ENCODE peak calls at places on chromosomes 2 and 18, in five cellular contexts. One of them, this sample, is unnamed.

GRCh38 chr18:79681484-79682387 is 2.1 kb downstream of the CTDP1 start:
- DNase-seq in dorsolateral prefrontal cortex: no peak
- DNase-seq in SK-N-SH: no peak
- DNase-seq in cardiac muscle cell: no peak
- DNase-seq in body of pancreas: peak; percentile 31
- DNase-seq in this sample: no peak

GRCh38 chr2:151927501-151928221 is 99.4 kb upstream of the ARL5A start:
- DNase-seq in dorsolateral prefrontal cortex: no peak
- DNase-seq in SK-N-SH: no peak
- DNase-seq in cardiac muscle cell: no peak
- DNase-seq in body of pancreas: no peak
- DNase-seq in this sample: no peak

GRCh38 chr2:230828272-230828961 is 36.3 kb upstream of the ITM2C start:
- DNase-seq in dorsolateral prefrontal cortex: no peak
- DNase-seq in SK-N-SH: no peak
- DNase-seq in cardiac muscle cell: no peak
- DNase-seq in body of pancreas: no peak
- DNase-seq in this sample: no peak

GRCh38 chr18:57627488-57627887 is 5.9 kb upstream of the NARS1 start:
- DNase-seq in dorsolateral prefrontal cortex: no peak
- DNase-seq in SK-N-SH: no peak
- DNase-seq in cardiac muscle cell: no peak
- DNase-seq in body of pancreas: no peak
- DNase-seq in this sample: no peak

GRCh38 chr18:24600076-24600654 is 139.7 kb downstream of the HRH4 start:
- DNase-seq in dorsolateral prefrontal cortex: no peak
- DNase-seq in SK-N-SH: peak; percentile 56
- DNase-seq in cardiac muscle cell: peak; percentile 80
- DNase-seq in body of pancreas: peak; percentile 32
- DNase-seq in this sample: peak; percentile 76

GRCh38 chr18:50729326-50729725 is 90.5 kb downstream of the MRO start:
- DNase-seq in dorsolateral prefrontal cortex: no peak
- DNase-seq in SK-N-SH: no peak
- DNase-seq in cardiac muscle cell: no peak
- DNase-seq in body of pancreas: no peak
- DNase-seq in this sample: no peak

GRCh38 chr2:105252271-105252670 is 10.7 kb downstream of the GPR45 start:
- DNase-seq in dorsolateral prefrontal cortex: no peak
- DNase-seq in SK-N-SH: no peak
- DNase-seq in cardiac muscle cell: no peak
- DNase-seq in body of pancreas: no peak
- DNase-seq in this sample: no peak

GRCh38 chr2:76193098-76193497 is 482.4 kb upstream of the GCFC2 start:
- DNase-seq in dorsolateral prefrontal cortex: no peak
- DNase-seq in SK-N-SH: no peak
- DNase-seq in cardiac muscle cell: no peak
- DNase-seq in body of pancreas: no peak
- DNase-seq in this sample: no peak

GRCh38 chr2:168245074-168245825 is 2.1 kb downstream of the STK39 start:
- DNase-seq in dorsolateral prefrontal cortex: no peak
- DNase-seq in SK-N-SH: no peak
- DNase-seq in cardiac muscle cell: no peak
- DNase-seq in body of pancreas: no peak
- DNase-seq in this sample: no peak

GRCh38 chr2:189096769-189097447 is 82.7 kb downstream of the COL5A2 start:
- DNase-seq in dorsolateral prefrontal cortex: no peak
- DNase-seq in SK-N-SH: no peak
- DNase-seq in cardiac muscle cell: peak; percentile 19
- DNase-seq in body of pancreas: no peak
- DNase-seq in this sample: peak; percentile 82

GRCh38 chr2:43196773-43197567 is 29.4 kb downstream of the ZFP36L2 start:
- DNase-seq in dorsolateral prefrontal cortex: no peak
- DNase-seq in SK-N-SH: no peak
- DNase-seq in cardiac muscle cell: no peak
- DNase-seq in body of pancreas: no peak
- DNase-seq in this sample: no peak

GRCh38 chr2:234363647-234364294 is 133.1 kb downstream of the ARL4C start:
- DNase-seq in dorsolateral prefrontal cortex: no peak
- DNase-seq in SK-N-SH: no peak
- DNase-seq in cardiac muscle cell: peak; percentile 31
- DNase-seq in body of pancreas: no peak
- DNase-seq in this sample: no peak

GRCh38 chr18:22975508-22975907 is 42.4 kb downstream of the RBBP8 start:
- DNase-seq in dorsolateral prefrontal cortex: no peak
- DNase-seq in SK-N-SH: no peak
- DNase-seq in cardiac muscle cell: no peak
- DNase-seq in body of pancreas: no peak
- DNase-seq in this sample: no peak

GRCh38 chr2:114714316-114714715 is 271.9 kb downstream of the DPP10 start:
- DNase-seq in dorsolateral prefrontal cortex: no peak
- DNase-seq in SK-N-SH: no peak
- DNase-seq in cardiac muscle cell: no peak
- DNase-seq in body of pancreas: no peak
- DNase-seq in this sample: no peak

GRCh38 chr18:43563780-43564179 is 286.5 kb upstream of the SYT4 start:
- DNase-seq in dorsolateral prefrontal cortex: no peak
- DNase-seq in SK-N-SH: peak; percentile 40
- DNase-seq in cardiac muscle cell: peak; percentile 47
- DNase-seq in body of pancreas: peak; percentile 56
- DNase-seq in this sample: peak; percentile 42

GRCh38 chr2:74010087-74010541 is 25.4 kb downstream of the TET3 start:
- DNase-seq in dorsolateral prefrontal cortex: no peak
- DNase-seq in SK-N-SH: peak; percentile 59
- DNase-seq in cardiac muscle cell: no peak
- DNase-seq in body of pancreas: peak; percentile 67
- DNase-seq in this sample: no peak

GRCh38 chr2:165070089-165070488 is 114.8 kb upstream of the SLC38A11 start:
- DNase-seq in dorsolateral prefrontal cortex: no peak
- DNase-seq in SK-N-SH: no peak
- DNase-seq in cardiac muscle cell: peak; percentile 23
- DNase-seq in body of pancreas: no peak
- DNase-seq in this sample: no peak

GRCh38 chr2:41319437-41319836 is 728.4 kb upstream of the PKDCC start:
- DNase-seq in dorsolateral prefrontal cortex: no peak
- DNase-seq in SK-N-SH: no peak
- DNase-seq in cardiac muscle cell: no peak
- DNase-seq in body of pancreas: no peak
- DNase-seq in this sample: no peak

GRCh38 chr2:237456200-237456731 is 30.8 kb upstream of the MLPH start:
- DNase-seq in dorsolateral prefrontal cortex: no peak
- DNase-seq in SK-N-SH: no peak
- DNase-seq in cardiac muscle cell: no peak
- DNase-seq in body of pancreas: no peak
- DNase-seq in this sample: peak; percentile 77

GRCh38 chr2:2698182-2699116 is 367.4 kb upstream of the MYT1L start:
- DNase-seq in dorsolateral prefrontal cortex: no peak
- DNase-seq in SK-N-SH: peak; percentile 74
- DNase-seq in cardiac muscle cell: peak; percentile 41
- DNase-seq in body of pancreas: no peak
- DNase-seq in this sample: no peak

GRCh38 chr2:2621855-2622254 is 290.8 kb upstream of the MYT1L start:
- DNase-seq in dorsolateral prefrontal cortex: no peak
- DNase-seq in SK-N-SH: no peak
- DNase-seq in cardiac muscle cell: no peak
- DNase-seq in body of pancreas: no peak
- DNase-seq in this sample: no peak

GRCh38 chr18:21307578-21307977 is 65.5 kb downstream of the GREB1L start:
- DNase-seq in dorsolateral prefrontal cortex: no peak
- DNase-seq in SK-N-SH: no peak
- DNase-seq in cardiac muscle cell: no peak
- DNase-seq in body of pancreas: no peak
- DNase-seq in this sample: no peak

GRCh38 chr2:169172076-169172735 is 102.8 kb downstream of the DHRS9 start:
- DNase-seq in dorsolateral prefrontal cortex: no peak
- DNase-seq in SK-N-SH: no peak
- DNase-seq in cardiac muscle cell: no peak
- DNase-seq in body of pancreas: no peak
- DNase-seq in this sample: no peak

GRCh38 chr2:65576278-65576677 is 143.9 kb upstream of the SPRED2 start:
- DNase-seq in dorsolateral prefrontal cortex: no peak
- DNase-seq in SK-N-SH: no peak
- DNase-seq in cardiac muscle cell: no peak
- DNase-seq in body of pancreas: no peak
- DNase-seq in this sample: no peak

GRCh38 chr2:377414-377813 is 89.5 kb upstream of the ALKAL2 start:
- DNase-seq in dorsolateral prefrontal cortex: no peak
- DNase-seq in SK-N-SH: no peak
- DNase-seq in cardiac muscle cell: no peak
- DNase-seq in body of pancreas: no peak
- DNase-seq in this sample: no peak

GRCh38 chr2:184644685-184645084 is 46.4 kb downstream of the ZNF804A start:
- DNase-seq in dorsolateral prefrontal cortex: no peak
- DNase-seq in SK-N-SH: peak; percentile 2
- DNase-seq in cardiac muscle cell: no peak
- DNase-seq in body of pancreas: no peak
- DNase-seq in this sample: peak; percentile 14

GRCh38 chr18:812123-812672 is at the start of gene YES1:
- DNase-seq in dorsolateral prefrontal cortex: no peak
- DNase-seq in SK-N-SH: peak; percentile 89
- DNase-seq in cardiac muscle cell: peak; percentile 92
- DNase-seq in body of pancreas: peak; percentile 82
- DNase-seq in this sample: peak; percentile 58

GRCh38 chr2:232038251-232038897 is 76.9 kb downstream of the DIS3L2 start:
- DNase-seq in dorsolateral prefrontal cortex: no peak
- DNase-seq in SK-N-SH: no peak
- DNase-seq in cardiac muscle cell: no peak
- DNase-seq in body of pancreas: no peak
- DNase-seq in this sample: no peak

GRCh38 chr2:223967981-223968380 is 10.7 kb downstream of the MRPL44 start:
- DNase-seq in dorsolateral prefrontal cortex: no peak
- DNase-seq in SK-N-SH: no peak
- DNase-seq in cardiac muscle cell: no peak
- DNase-seq in body of pancreas: no peak
- DNase-seq in this sample: peak; percentile 84

GRCh38 chr2:171394164-171394725 is 39.5 kb downstream of the METTL8 start:
- DNase-seq in dorsolateral prefrontal cortex: no peak
- DNase-seq in SK-N-SH: no peak
- DNase-seq in cardiac muscle cell: no peak
- DNase-seq in body of pancreas: no peak
- DNase-seq in this sample: no peak

GRCh38 chr2:117814417-117815264 is at the start of gene DDX18:
- DNase-seq in dorsolateral prefrontal cortex: peak; percentile 94
- DNase-seq in SK-N-SH: peak; percentile 88
- DNase-seq in cardiac muscle cell: peak; percentile 100
- DNase-seq in body of pancreas: peak; percentile 98
- DNase-seq in this sample: peak; percentile 97

GRCh38 chr2:117818921-117819320 is 4.4 kb downstream of the DDX18 start:
- DNase-seq in dorsolateral prefrontal cortex: no peak
- DNase-seq in SK-N-SH: no peak
- DNase-seq in cardiac muscle cell: no peak
- DNase-seq in body of pancreas: no peak
- DNase-seq in this sample: no peak

GRCh38 chr2:117812443-117812842 is 2.0 kb upstream of the DDX18 start:
- DNase-seq in dorsolateral prefrontal cortex: no peak
- DNase-seq in SK-N-SH: no peak
- DNase-seq in cardiac muscle cell: no peak
- DNase-seq in body of pancreas: no peak
- DNase-seq in this sample: no peak

GRCh38 chr2:117820444-117820843 is 6.0 kb downstream of the DDX18 start:
- DNase-seq in dorsolateral prefrontal cortex: no peak
- DNase-seq in SK-N-SH: no peak
- DNase-seq in cardiac muscle cell: no peak
- DNase-seq in body of pancreas: no peak
- DNase-seq in this sample: no peak

GRCh38 chr2:117815946-117816345 is 1.5 kb downstream of the DDX18 start:
- DNase-seq in dorsolateral prefrontal cortex: no peak
- DNase-seq in SK-N-SH: no peak
- DNase-seq in cardiac muscle cell: no peak
- DNase-seq in body of pancreas: no peak
- DNase-seq in this sample: peak; percentile 20
- H3K4me3 ChIP-seq in dorsolateral prefrontal cortex: no peak overlapping the region
- H3K4me3 ChIP-seq in SK-N-SH: peak overlapping the region; percentile 88
- H3K4me3 ChIP-seq in cardiac muscle cell: peak overlapping the region; percentile 58
- H3K4me3 ChIP-seq in body of pancreas: no peak overlapping the region
- H3K4me3 ChIP-seq in this sample: peak overlapping the region; percentile 97

GRCh38 chr2:162327134-162327769 is 8.8 kb upstream of the IFIH1 start:
- DNase-seq in dorsolateral prefrontal cortex: no peak
- DNase-seq in SK-N-SH: no peak
- DNase-seq in cardiac muscle cell: no peak
- DNase-seq in body of pancreas: no peak
- DNase-seq in this sample: peak; percentile 21
- TF ChIP-seq CTCF in dorsolateral prefrontal cortex: peak; percentile 42
- TF ChIP-seq CTCF in SK-N-SH: peak; percentile 55
- TF ChIP-seq CTCF in cardiac muscle cell: peak; percentile 51
- TF ChIP-seq CTCF in body of pancreas: peak; percentile 31
- TF ChIP-seq CTCF in this sample: peak; percentile 59

DNA sequence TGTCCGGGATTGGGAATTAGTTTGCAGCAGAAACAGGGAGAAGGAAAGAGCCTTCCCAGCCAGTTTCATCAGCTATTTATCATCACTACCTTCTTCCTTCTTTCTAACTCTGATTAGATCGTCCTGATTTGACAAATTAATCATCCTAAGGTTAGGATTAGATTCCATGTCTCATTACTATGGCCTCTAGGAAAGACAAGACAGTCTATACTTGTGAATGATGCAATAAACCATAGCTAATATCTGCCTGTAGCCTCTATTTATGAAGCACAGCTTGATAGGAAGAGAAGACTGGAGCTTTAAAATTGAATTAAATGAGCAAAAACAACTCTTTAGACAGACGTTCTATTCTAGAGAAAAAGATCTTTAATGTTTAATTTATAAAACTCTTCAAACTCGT is 25.2 kb upstream of the FRZB start:
- DNase-seq in dorsolateral prefrontal cortex: no peak
- DNase-seq in SK-N-SH: no peak
- DNase-seq in cardiac muscle cell: no peak
- DNase-seq in body of pancreas: no peak
- DNase-seq in this sample: no peak
- H3K4me3 ChIP-seq in dorsolateral prefrontal cortex: no peak overlapping the region
- H3K4me3 ChIP-seq in SK-N-SH: no peak overlapping the region
- H3K4me3 ChIP-seq in cardiac muscle cell: no peak overlapping the region
- H3K4me3 ChIP-seq in body of pancreas: no peak overlapping the region
- H3K4me3 ChIP-seq in this sample: no peak overlapping the region

GRCh38 chr2:88757025-88757424 is 65.6 kb downstream of the RPIA start:
- DNase-seq in dorsolateral prefrontal cortex: no peak
- DNase-seq in SK-N-SH: no peak
- DNase-seq in cardiac muscle cell: no peak
- DNase-seq in body of pancreas: no peak
- DNase-seq in this sample: no peak

GRCh38 chr2:88765154-88765948 is 73.9 kb downstream of the RPIA start:
- DNase-seq in dorsolateral prefrontal cortex: no peak
- DNase-seq in SK-N-SH: peak; percentile 52
- DNase-seq in cardiac muscle cell: peak; percentile 62
- DNase-seq in body of pancreas: peak; percentile 71
- DNase-seq in this sample: peak; percentile 22

GRCh38 chr2:88764141-88764849 is 72.8 kb downstream of the RPIA start:
- DNase-seq in dorsolateral prefrontal cortex: no peak
- DNase-seq in SK-N-SH: no peak
- DNase-seq in cardiac muscle cell: no peak
- DNase-seq in body of pancreas: no peak
- DNase-seq in this sample: no peak

GRCh38 chr2:88764850-88765153 is 73.3 kb downstream of the RPIA start:
- DNase-seq in dorsolateral prefrontal cortex: no peak
- DNase-seq in SK-N-SH: no peak
- DNase-seq in cardiac muscle cell: no peak
- DNase-seq in body of pancreas: no peak
- DNase-seq in this sample: no peak

GRCh38 chr2:88760819-88761598 is 69.5 kb downstream of the RPIA start:
- DNase-seq in dorsolateral prefrontal cortex: no peak
- DNase-seq in SK-N-SH: no peak
- DNase-seq in cardiac muscle cell: no peak
- DNase-seq in body of pancreas: no peak
- DNase-seq in this sample: no peak
- TF ChIP-seq CTCF in dorsolateral prefrontal cortex: no peak
- TF ChIP-seq CTCF in SK-N-SH: no peak
- TF ChIP-seq CTCF in cardiac muscle cell: no peak
- TF ChIP-seq CTCF in body of pancreas: no peak
- TF ChIP-seq CTCF in this sample: no peak

This sample was measured in fibroblast of mammary gland.